ENCODE peak calls at places on chromosomes 12 and 14, in eight cellular contexts. V, M, B, Q, X, I, O and Y are unnamed samples.

GRCh38 chr14:31934767-31935266 is 142.3 kb upstream of the ARHGAP5 start:
- DNase-seq in B (peak; percentile 47), M (peak; percentile 67), O (no peak), I (peak; percentile 85), X (peak; percentile 26), Q (peak; percentile 78), V (no peak), Y (no peak)

GRCh38 chr12:11672361-11672760 is 22.9 kb downstream of the ETV6 start:
- DNase-seq in X (no peak), Q (no peak), O (no peak), M (no peak), B (no peak), V (no peak), I (no peak), Y (no peak)

GRCh38 chr14:22403286-22403685 is 185.7 kb downstream of the DAD1 start:
- DNase-seq in I (no peak), O (no peak), X (no peak), Q (no peak), V (no peak), M (no peak), B (no peak), Y (no peak)

GRCh38 chr12:96258451-96258933 is 64.3 kb downstream of the ELK3 start:
- DNase-seq in M (no peak), V (peak; percentile 26), Q (no peak), X (peak; percentile 61), I (peak; percentile 41), O (peak; percentile 68), B (peak; percentile 88), Y (peak; percentile 82)

GRCh38 chr12:31518680-31519227 is 72.2 kb downstream of the DENND5B start:
- DNase-seq in V (no peak), I (peak; percentile 78), Q (peak; percentile 58), M (peak; percentile 21), B (no peak), X (no peak), O (no peak), Y (no peak)

GRCh38 chr12:9027156-9027555 is 37.8 kb downstream of the KLRG1 start:
- DNase-seq in V (no peak), I (no peak), X (no peak), B (no peak), O (no peak), M (no peak), Q (no peak), Y (no peak)

GRCh38 chr14:56274556-56274955 is 156.3 kb downstream of the PELI2 start:
- DNase-seq in I (no peak), X (no peak), B (no peak), V (no peak), M (no peak), Q (no peak), O (no peak), Y (no peak)

GRCh38 chr12:14843425-14843887 is at the start of gene ART4:
- DNase-seq in I (no peak), M (no peak), O (peak; percentile 41), X (peak; percentile 55), V (no peak), B (peak; percentile 45), Q (no peak), Y (peak; percentile 59)

GRCh38 chr14:102591372-102591943 is 991 bp upstream of the RCOR1 start:
- DNase-seq in Q (peak; percentile 56), B (peak; percentile 51), I (peak; percentile 68), M (peak; percentile 52), O (peak; percentile 42), X (peak; percentile 53), V (peak; percentile 58), Y (peak; percentile 83)

GRCh38 chr12:10283028-10283427 is 24.6 kb upstream of the KLRD1 start:
- DNase-seq in V (no peak), B (peak; percentile 22), Q (no peak), M (no peak), O (no peak), X (no peak), I (no peak), Y (no peak)

DNA sequence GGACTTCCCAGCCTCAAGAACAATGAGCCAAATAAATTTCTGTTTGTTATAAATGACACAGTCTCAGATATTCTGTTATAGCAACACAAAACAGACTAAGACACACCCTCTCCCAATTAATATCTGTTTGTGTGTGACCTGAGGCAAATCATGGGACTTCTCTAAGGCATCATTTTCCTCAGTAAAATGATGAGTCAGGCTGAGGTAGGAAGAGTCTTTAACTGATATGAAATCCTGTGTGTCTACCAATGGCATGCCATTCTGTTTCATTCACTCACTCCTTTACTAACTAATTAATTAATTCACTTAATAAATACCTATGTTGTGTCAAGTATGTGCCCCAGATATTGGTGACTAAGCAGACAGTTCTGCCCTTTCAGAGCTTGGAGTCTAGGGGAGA is 258.4 kb upstream of the CRY1 start:
- DNase-seq in O (no peak), X (no peak), B (no peak), V (no peak), I (no peak), M (no peak), Q (no peak), Y (no peak)
- H3K27ac ChIP-seq in O (no peak overlapping the region), X (no peak overlapping the region), B (no peak overlapping the region), V (no peak overlapping the region), I (no peak overlapping the region), M (no peak overlapping the region), Q (no peak overlapping the region), Y (no peak overlapping the region)

DNA sequence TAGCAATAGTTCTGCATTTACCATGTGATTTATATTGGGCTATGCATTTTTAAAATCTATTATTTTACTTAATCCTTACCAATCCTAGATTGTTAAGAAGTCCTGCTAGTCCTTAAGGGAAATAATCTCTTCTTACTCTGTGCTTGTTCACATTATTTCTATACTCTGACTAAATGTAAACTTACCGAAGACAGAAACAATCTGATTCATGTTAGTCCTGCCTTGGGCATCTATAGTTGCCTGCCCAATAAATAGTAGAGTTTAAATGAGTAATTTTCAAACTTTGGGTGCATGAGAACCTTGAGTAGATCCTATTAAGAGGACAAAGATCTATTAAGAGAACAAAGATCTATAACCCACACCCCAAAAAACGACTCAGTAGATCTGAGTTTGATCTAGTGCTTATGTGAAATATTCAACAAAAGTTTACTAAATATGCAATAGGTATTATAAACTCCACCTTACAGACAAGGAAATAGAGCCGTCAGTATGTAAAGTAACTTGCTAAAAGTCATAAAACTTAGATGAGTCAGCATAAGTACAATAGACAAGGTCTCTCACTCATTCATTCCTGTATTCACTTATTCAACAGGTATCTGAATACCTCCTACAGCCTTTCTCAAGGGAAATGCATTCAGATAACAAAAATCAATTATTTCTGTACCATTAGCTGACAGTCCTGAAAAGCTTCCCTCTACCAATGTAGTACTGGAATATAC is 127.6 kb downstream of the PAWR start:
- DNase-seq in X (no peak), O (no peak), B (no peak), M (no peak), Q (no peak), V (no peak), I (no peak), Y (no peak)
- H3K4me3 ChIP-seq in X (no peak overlapping the region), O (no peak overlapping the region), B (no peak overlapping the region), M (no peak overlapping the region), Q (no peak overlapping the region), V (no peak overlapping the region), I (no peak overlapping the region), Y (no peak overlapping the region)

DNA sequence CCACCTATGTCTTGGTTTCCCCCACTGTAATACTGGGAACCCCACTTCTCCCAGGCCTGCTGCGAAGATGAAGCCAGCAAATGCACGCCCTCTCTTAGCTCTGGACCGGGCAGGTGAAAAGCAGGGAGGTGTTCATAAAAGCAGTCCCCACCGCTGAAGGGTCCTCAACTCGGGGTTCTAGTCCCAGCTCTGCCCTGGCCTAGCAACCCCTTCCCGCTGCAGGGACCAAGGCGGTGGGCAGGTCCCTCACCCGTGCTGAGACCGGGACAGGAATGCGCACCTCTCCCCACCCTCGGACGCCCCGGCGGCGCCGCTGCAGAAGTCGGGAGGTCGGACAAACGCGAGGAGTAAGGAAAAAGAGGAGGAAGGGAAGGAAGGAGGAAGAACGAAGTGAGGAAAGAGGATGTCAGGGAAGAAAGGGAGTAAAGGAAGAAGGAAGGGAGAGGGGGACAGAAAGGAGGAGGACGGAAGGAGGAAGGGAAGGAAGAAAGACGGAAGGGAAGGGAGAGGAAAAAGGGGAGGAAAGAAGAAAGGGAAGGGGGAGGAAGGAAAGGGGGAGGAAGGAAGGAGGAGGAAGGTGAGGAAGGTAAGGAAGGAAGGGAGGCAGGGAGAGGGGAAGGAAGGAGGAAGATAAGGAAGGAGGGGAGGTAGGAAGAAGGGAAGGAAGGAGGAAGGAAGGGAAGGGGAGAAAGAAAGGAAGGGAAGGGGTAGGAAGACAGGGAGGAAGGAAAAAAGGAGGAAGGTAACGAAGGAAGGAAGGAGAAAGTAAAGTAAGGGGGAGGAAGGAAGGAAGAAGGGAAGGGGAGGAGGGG is 701 bp downstream of the SPRING1 start:
- DNase-seq in M (peak; percentile 26), V (peak; percentile 21), Q (peak; percentile 39), B (no peak), X (no peak), I (peak; percentile 49), O (no peak), Y (peak; percentile 77)
- H3K27ac ChIP-seq in M (peak overlapping the region; percentile 87), V (peak overlapping the region; percentile 63), Q (peak overlapping the region; percentile 82), B (peak overlapping the region; percentile 76), X (peak overlapping the region; percentile 87), I (no peak overlapping the region), O (peak overlapping the region; percentile 79), Y (no peak overlapping the region)

GRCh38 chr14:54767450-54767849 is 135.2 kb downstream of the GCH1 start:
- DNase-seq in V (no peak), M (no peak), O (no peak), B (no peak), I (no peak), Q (no peak), X (no peak), Y (no peak)

GRCh38 chr14:54768501-54768900 is 134.1 kb downstream of the GCH1 start:
- DNase-seq in I (no peak), M (no peak), Q (no peak), O (no peak), V (no peak), B (no peak), X (no peak), Y (no peak)

GRCh38 chr14:54771411-54772027 is 131.1 kb downstream of the GCH1 start:
- DNase-seq in B (no peak), V (no peak), M (no peak), O (no peak), X (no peak), Q (no peak), I (no peak), Y (no peak)

GRCh38 chr14:54772451-54772881 is 130.2 kb downstream of the GCH1 start:
- DNase-seq in B (no peak), M (no peak), O (no peak), X (no peak), Q (no peak), I (no peak), V (no peak), Y (no peak)

DNA sequence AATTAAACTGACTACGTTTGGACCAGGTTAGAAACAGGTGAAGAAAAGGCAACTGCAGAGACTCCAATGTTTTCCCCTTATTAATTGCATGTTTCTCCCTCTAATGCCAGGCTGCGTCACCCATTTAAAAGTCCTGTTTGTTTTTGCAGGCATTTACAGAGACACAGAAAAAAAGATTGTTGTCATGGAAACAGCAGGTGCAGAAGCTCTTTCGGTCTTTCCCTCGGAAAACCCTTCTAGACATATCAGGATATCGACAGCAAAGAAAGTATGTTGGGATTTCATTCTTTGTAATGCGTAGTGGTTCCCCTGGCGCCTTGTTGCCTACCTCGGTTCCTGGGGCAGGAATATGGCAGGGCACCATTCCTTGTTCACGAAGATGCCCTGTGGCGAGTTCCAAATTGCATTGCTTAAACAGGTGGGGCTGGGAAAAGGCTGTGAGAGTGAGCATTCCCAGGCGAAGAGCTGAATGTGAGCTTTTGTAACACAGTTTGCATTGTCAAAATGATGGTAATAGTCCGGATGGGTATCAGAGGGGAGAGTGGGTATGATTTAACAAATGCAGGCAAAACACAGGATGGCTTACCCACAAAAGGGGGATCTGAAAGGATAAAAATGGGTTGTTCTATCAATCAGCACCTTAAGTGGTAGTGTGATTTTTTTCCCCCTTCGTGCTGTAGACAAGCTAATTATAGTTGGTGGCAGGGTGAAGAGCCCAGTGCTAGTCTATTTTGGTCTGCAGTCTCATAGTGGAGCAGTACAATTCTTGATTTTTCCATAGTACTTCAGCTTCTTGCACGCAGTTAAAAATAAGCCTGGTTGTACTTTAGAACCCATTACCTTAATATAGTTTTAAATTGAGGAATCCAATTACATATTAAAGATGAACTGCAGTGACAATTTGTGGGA is 132.4 kb downstream of the GCH1 start:
- DNase-seq in I (no peak), B (no peak), V (no peak), M (no peak), X (no peak), Q (no peak), O (no peak), Y (no peak)
- H3K4me3 ChIP-seq in I (no peak overlapping the region), B (no peak overlapping the region), V (no peak overlapping the region), M (no peak overlapping the region), X (peak overlapping the region; percentile 1), Q (no peak overlapping the region), O (no peak overlapping the region), Y (no peak overlapping the region)